ENCODE peak calls at places on chromosomes 3 and 15, in ten cellular contexts. L, Y, S, F, T, Z, U, K, B and V are unnamed samples.

GRCh38 chr3:108862865-108863798 is 40.5 kb downstream of the TRAT1 start:
- DNase-seq in L (peak), Y (no peak), S (no peak), F (peak), T (no peak), Z (no peak), U (peak), K (no peak), B (peak), V (peak)

GRCh38 chr3:194395201-194395600 is 3.9 kb downstream of the GP5 start:
- DNase-seq in L (no peak), Y (no peak), S (no peak), F (peak), T (no peak), Z (no peak), U (no peak), K (no peak), B (peak), V (peak)

GRCh38 chr3:171444291-171444690 is 15.9 kb downstream of the TNIK start:
- DNase-seq in L (no peak), Y (no peak), S (no peak), F (no peak), T (no peak), Z (no peak), U (no peak), K (no peak), B (no peak), V (no peak)

GRCh38 chr3:86787091-86787490 is 203.9 kb downstream of the VGLL3 start:
- DNase-seq in L (no peak), Y (no peak), S (no peak), F (peak), T (no peak), Z (no peak), U (peak), K (no peak), B (peak), V (peak)

GRCh38 chr15:36373549-36373948 is 205.9 kb upstream of the CDIN1 start:
- DNase-seq in L (no peak), Y (no peak), S (no peak), F (peak), T (no peak), Z (no peak), U (no peak), K (no peak), B (no peak), V (peak)

GRCh38 chr3:41846850-41847249 is 115.1 kb downstream of the ULK4 start:
- DNase-seq in L (no peak), Y (no peak), S (no peak), F (no peak), T (no peak), Z (no peak), U (no peak), K (no peak), B (no peak), V (peak)

GRCh38 chr15:90121086-90121485 is 18.8 kb upstream of the IDH2 start:
- DNase-seq in L (no peak), Y (no peak), S (no peak), F (no peak), T (no peak), Z (no peak), U (no peak), K (no peak), B (no peak), V (no peak)

GRCh38 chr3:153602801-153603200 is 440.8 kb downstream of the RAP2B start:
- DNase-seq in L (no peak), Y (no peak), S (no peak), F (no peak), T (peak), Z (no peak), U (no peak), K (no peak), B (no peak), V (no peak)

GRCh38 chr15:35195649-35196048 is 110.6 kb upstream of the NANOGP8 start:
- DNase-seq in L (no peak), Y (no peak), S (no peak), F (no peak), T (no peak), Z (no peak), U (no peak), K (no peak), B (no peak), V (no peak)

GRCh38 chr3:42185044-42185443 is 80.9 kb downstream of the CCK start:
- DNase-seq in L (peak), Y (no peak), S (no peak), F (peak), T (no peak), Z (no peak), U (no peak), K (no peak), B (peak), V (no peak)

GRCh38 chr3:136664771-136665170 is 87.4 kb downstream of the STAG1 start:
- DNase-seq in L (no peak), Y (no peak), S (no peak), F (no peak), T (no peak), Z (no peak), U (no peak), K (no peak), B (no peak), V (peak)

GRCh38 chr3:7205535-7206331 is 344.8 kb downstream of the GRM7 start:
- DNase-seq in L (no peak), Y (no peak), S (no peak), F (no peak), T (no peak), Z (no peak), U (no peak), K (no peak), B (no peak), V (no peak)

GRCh38 chr3:133040696-133041523 is 2.7 kb downstream of the TMEM108 start:
- DNase-seq in L (peak), Y (peak), S (peak), F (peak), T (peak), Z (peak), U (peak), K (peak), B (peak), V (peak)

GRCh38 chr3:111936967-111937366 is 41.9 kb upstream of the ABHD10 start:
- DNase-seq in L (no peak), Y (no peak), S (no peak), F (peak), T (no peak), Z (no peak), U (peak), K (no peak), B (peak), V (peak)

GRCh38 chr3:139611540-139611939 is 66.2 kb downstream of the NMNAT3 start:
- DNase-seq in L (no peak), Y (no peak), S (no peak), F (no peak), T (no peak), Z (no peak), U (no peak), K (no peak), B (no peak), V (no peak)

GRCh38 chr3:122255757-122256439 is 69.2 kb upstream of the CSTA start:
- DNase-seq in L (no peak), Y (no peak), S (no peak), F (no peak), T (no peak), Z (no peak), U (no peak), K (no peak), B (no peak), V (no peak)

GRCh38 chr3:159210336-159210735 is 408.5 kb downstream of the MFSD1 start:
- DNase-seq in L (no peak), Y (no peak), S (no peak), F (no peak), T (peak), Z (no peak), U (no peak), K (no peak), B (no peak), V (no peak)

GRCh38 chr15:31326729-31327673 is at the start of gene KLF13:
- DNase-seq in L (no peak), Y (peak), S (no peak), F (peak), T (peak), Z (no peak), U (peak), K (peak), B (peak), V (peak)

GRCh38 chr3:153927107-153927506 is 194.1 kb upstream of the ARHGEF26 start:
- DNase-seq in L (peak), Y (no peak), S (no peak), F (peak), T (peak), Z (no peak), U (peak), K (no peak), B (peak), V (peak)

GRCh38 chr15:56838085-56838484 is 80.4 kb upstream of the TCF12 start:
- DNase-seq in L (no peak), Y (no peak), S (no peak), F (no peak), T (no peak), Z (no peak), U (no peak), K (no peak), B (no peak), V (no peak)

GRCh38 chr3:168989396-168989795 is 674.1 kb downstream of the MECOM start:
- DNase-seq in L (no peak), Y (no peak), S (no peak), F (peak), T (no peak), Z (peak), U (peak), K (no peak), B (peak), V (peak)

GRCh38 chr3:194865595-194865994 is 179.9 kb downstream of the FAM43A start:
- DNase-seq in L (no peak), Y (no peak), S (no peak), F (no peak), T (no peak), Z (no peak), U (no peak), K (no peak), B (no peak), V (no peak)

GRCh38 chr15:77173487-77173886 is 102.6 kb upstream of the TSPAN3 start:
- DNase-seq in L (no peak), Y (no peak), S (no peak), F (no peak), T (no peak), Z (no peak), U (no peak), K (no peak), B (no peak), V (no peak)

GRCh38 chr3:52087728-52088127 is 31.4 kb upstream of the DUSP7 start:
- DNase-seq in L (no peak), Y (peak), S (no peak), F (no peak), T (no peak), Z (no peak), U (no peak), K (peak), B (no peak), V (no peak)

GRCh38 chr3:52090620-52091468 is 34.5 kb upstream of the DUSP7 start:
- DNase-seq in L (no peak), Y (peak), S (no peak), F (no peak), T (no peak), Z (no peak), U (peak), K (no peak), B (no peak), V (peak)

GRCh38 chr3:52090131-52090548 is 33.8 kb upstream of the DUSP7 start:
- DNase-seq in L (peak), Y (peak), S (no peak), F (peak), T (peak), Z (peak), U (peak), K (no peak), B (peak), V (peak)

GRCh38 chr3:52088445-52089367 is 32.3 kb upstream of the DUSP7 start:
- DNase-seq in L (no peak), Y (peak), S (no peak), F (no peak), T (peak), Z (peak), U (peak), K (no peak), B (peak), V (peak)

DNA sequence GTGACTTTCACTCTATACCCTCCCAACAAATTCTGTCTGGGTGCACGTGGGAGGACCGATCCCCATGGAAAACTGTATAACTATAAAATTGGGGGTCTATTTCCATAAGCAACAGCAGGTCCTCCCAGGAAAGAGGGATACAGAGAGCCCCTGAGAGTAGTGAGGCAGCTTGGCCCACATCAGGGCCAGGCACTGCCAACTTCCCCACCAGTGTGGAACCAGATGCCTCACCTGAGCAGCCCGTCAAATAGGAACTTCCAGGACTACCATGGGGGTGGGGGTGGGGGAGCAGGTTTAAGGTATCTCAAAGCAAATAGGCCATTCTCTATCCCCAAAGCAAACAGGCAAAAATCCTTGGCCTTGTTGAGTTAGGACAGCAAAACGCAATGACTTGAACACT is 33.3 kb upstream of the DUSP7 start:
- DNase-seq in L (no peak), Y (no peak), S (no peak), F (no peak), T (no peak), Z (no peak), U (no peak), K (no peak), B (no peak), V (no peak)
- H3K4me3 ChIP-seq in L (no peak), Y (no peak), S (no peak), F (no peak), T (no peak), Z (no peak), U (no peak), K (no peak), B (no peak), V (no peak)

DNA sequence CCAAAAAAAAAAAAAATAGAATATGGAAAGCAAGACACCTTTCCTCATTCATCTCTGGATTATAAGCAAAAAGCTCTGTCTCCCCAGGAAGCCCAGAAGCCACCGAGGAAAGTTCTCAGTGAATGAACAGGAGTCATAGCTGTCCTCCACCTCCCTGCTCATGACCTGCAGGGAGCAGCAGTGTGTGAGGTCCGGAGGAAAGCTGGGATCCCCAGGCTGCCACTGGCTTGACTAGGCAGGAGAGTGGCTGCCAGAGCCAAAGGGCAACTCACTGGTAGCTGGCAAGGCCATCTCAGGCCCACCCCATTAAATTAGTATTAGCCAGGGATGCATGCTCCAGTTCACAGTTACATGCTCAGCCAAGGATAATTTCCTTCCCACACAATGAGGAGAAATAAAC is 191.6 kb upstream of the STT3B start:
- DNase-seq in L (no peak), Y (no peak), S (no peak), F (no peak), T (no peak), Z (no peak), U (no peak), K (no peak), B (no peak), V (no peak)
- TF ChIP-seq CTCF in L (peak), Y (no peak), S (no peak), F (peak), T (no peak), Z (no peak), U (peak), K (no peak), B (peak), V (peak)

GRCh38 chr3:15330031-15330596 is 2.3 kb downstream of the SH3BP5 start:
- DNase-seq in L (peak), Y (no peak), S (no peak), F (no peak), T (peak), Z (peak), U (peak), K (no peak), B (peak), V (peak)
- H3K4me3 ChIP-seq in L (peak), Y (peak), S (no peak), F (peak), T (peak), Z (peak), U (no peak), K (peak), B (peak), V (peak)

DNA sequence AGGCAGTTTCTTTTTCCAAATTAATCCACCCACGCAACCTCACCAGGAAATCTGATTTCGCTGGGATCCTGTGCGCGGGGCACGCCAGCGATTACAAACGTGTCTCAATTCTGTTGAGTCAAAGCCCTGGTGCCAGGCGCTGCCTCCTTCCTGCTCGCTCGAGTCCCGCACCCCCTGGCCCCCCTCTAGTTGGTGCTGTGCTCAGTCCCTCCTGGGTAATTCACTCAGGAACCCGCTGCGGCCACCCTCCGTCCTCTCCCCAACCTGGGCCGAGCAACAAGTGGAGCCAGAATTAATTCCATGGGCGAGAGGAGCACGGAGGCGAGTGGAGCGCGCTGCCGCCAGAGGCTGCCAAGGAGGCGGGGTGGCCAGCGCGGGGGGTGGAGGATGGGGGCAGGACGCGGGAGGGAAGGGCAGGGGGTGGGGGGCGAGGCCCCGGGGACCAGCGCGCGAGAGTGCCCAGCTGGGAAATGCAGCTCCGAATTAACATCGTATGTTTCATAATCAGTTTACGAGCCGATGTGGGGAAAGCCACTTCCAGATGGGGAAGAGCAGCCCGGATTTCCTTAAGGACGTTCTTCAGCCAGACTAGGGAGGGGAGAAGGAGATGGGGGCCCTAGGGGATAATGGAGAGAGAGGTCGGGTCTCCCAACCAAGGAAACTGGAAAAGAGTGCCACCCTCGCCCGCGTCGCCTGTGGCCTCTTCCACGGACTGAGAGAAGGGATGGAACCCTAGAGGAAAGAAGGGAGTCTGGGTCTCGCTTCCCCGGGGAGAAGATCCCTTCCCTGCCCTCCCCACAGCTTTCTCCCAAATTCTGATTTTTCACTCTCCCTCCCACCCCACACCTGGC is 5.8 kb downstream of the WNT5A start:
- DNase-seq in L (peak), Y (no peak), S (no peak), F (peak), T (peak), Z (peak), U (peak), K (no peak), B (peak), V (peak)
- TF ChIP-seq CTCF in L (peak), Y (no peak), S (no peak), F (peak), T (no peak), Z (no peak), U (no peak), K (no peak), B (no peak), V (no peak)

GRCh38 chr3:180600473-180600872 is 1.5 kb upstream of the TTC14 start:
- DNase-seq in L (no peak), Y (no peak), S (no peak), F (no peak), T (no peak), Z (no peak), U (no peak), K (no peak), B (no peak), V (no peak)
- H3K4me3 ChIP-seq in L (no peak), Y (no peak), S (no peak), F (no peak), T (no peak), Z (no peak), U (no peak), K (no peak), B (no peak), V (no peak)

GRCh38 chr3:60948488-60948887 is 302.8 kb downstream of the FHIT start:
- DNase-seq in L (no peak), Y (no peak), S (no peak), F (peak), T (no peak), Z (no peak), U (peak), K (no peak), B (peak), V (peak)
- TF ChIP-seq CTCF in L (peak), Y (no peak), S (no peak), F (peak), T (peak), Z (no peak), U (peak), K (no peak), B (no peak), V (peak)

DNA sequence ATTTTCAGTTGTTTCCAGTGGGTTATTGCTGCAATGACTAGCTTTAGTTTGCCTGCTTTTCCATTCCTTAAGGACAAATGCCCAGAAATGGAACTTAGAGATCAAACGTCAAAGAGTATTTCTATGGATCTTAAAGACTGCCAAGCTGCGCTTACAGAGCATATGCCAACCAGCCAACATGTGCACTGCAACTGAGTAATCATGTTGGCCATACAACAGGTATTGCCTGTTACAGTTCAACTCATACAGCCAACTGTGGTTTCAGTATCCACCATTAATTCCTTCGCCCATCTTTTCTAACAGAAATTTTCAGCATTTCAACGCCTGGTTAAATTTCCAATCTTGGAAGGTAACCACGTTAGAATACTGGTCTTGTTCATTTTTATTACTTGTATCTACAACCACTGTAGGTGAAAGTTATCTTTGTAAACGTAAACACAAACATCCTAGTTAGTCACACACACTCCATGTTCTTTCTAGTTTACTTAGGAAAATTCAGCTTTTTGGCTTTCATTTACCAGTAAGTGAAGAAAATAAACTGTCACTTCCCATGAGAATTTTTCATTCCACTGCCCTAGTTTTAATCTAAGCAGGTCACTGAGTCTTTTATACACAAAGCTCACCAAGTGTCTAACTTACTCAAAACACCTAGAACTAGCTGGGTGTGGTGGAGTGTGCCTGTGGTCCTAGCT is 3.9 kb downstream of the RPL32 start:
- DNase-seq in L (no peak), Y (no peak), S (no peak), F (no peak), T (no peak), Z (no peak), U (no peak), K (no peak), B (no peak), V (no peak)
- H3K4me3 ChIP-seq in L (no peak), Y (no peak), S (no peak), F (peak), T (no peak), Z (no peak), U (no peak), K (no peak), B (no peak), V (no peak)

DNA sequence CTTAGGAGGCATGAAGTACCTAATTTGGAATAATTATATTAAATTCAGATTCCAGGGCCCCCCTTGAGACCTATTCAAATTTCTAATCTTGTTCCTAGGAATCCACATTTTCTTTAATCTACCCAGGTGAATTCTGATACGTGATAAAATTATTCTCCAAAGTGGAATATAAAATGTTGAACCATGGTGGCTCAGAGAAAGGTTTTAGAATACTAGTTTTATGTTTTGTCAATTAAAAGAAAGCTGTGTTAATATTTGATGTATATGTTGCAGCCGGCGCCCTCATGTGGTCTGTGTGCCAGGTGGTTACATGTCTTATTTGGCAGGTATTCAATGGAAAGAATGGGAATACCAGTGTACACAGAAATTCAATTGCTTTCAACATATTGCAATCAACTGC is 321.8 kb downstream of the FEZF2 start:
- DNase-seq in L (no peak), Y (no peak), S (no peak), F (no peak), T (no peak), Z (no peak), U (peak), K (peak), B (peak), V (peak)
- TF ChIP-seq CTCF in L (peak), Y (peak), S (peak), F (peak), T (peak), Z (no peak), U (peak), K (no peak), B (peak), V (peak)